ENCODE peak calls at places on chromosomes 6 and 20, in nine cellular contexts. F is A549; O is left lung; D is Peyer's patch; B is activated CD8-positive, alpha-beta T cell treated with anti-CD3 and anti-CD28 coated beads for 36 hours; S is lower lobe of right lung; I is fibroblast of villous mesenchyme; K is breast epithelium; U is upper lobe of right lung. W is an unnamed sample.

GRCh38 chr6:87698618-87699017 is 3.4 kb downstream of the AKIRIN2 start:
- DNase-seq in F (no peak), O (no peak), D (no peak), B (no peak), S (no peak), I (no peak), K (no peak), U (no peak), W (no peak)

GRCh38 chr6:135434095-135434494 is 63.4 kb downstream of the AHI1 start:
- DNase-seq in F (no peak), O (no peak), D (no peak), B (no peak), S (no peak), I (no peak), K (no peak), U (no peak), W (no peak)

GRCh38 chr6:168162366-168162765 is 83.4 kb upstream of the FRMD1 start:
- DNase-seq in F (no peak), O (no peak), D (no peak), B (no peak), S (no peak), I (no peak), K (no peak), U (no peak), W (no peak)

GRCh38 chr6:28673800-28674671 is 148.4 kb downstream of the GPX5 start:
- DNase-seq in F (peak; percentile 79), O (no peak), D (no peak), B (peak; percentile 78), S (no peak), I (peak; percentile 53), K (no peak), U (no peak), W (peak; percentile 75)

GRCh38 chr6:157438611-157439109 is 57.7 kb downstream of the ZDHHC14 start:
- DNase-seq in F (no peak), O (no peak), D (no peak), B (no peak), S (no peak), I (peak; percentile 22), K (no peak), U (no peak), W (no peak)

GRCh38 chr6:106097368-106098231 is 11.5 kb downstream of the PRDM1 start:
- DNase-seq in F (peak; percentile 17), O (no peak), D (peak; percentile 71), B (peak; percentile 68), S (no peak), I (peak; percentile 75), K (no peak), U (no peak), W (no peak)

GRCh38 chr6:87722831-87723726 is 21.0 kb upstream of the AKIRIN2 start:
- DNase-seq in F (peak; percentile 94), O (peak; percentile 83), D (peak; percentile 41), B (no peak), S (peak; percentile 68), I (peak; percentile 87), K (peak; percentile 65), U (peak; percentile 70), W (no peak)

GRCh38 chr20:3818155-3819151 is 1.9 kb upstream of the AP5S1 start:
- DNase-seq in F (peak; percentile 93), O (no peak), D (no peak), B (no peak), S (peak; percentile 72), I (peak; percentile 85), K (peak; percentile 67), U (no peak), W (no peak)

GRCh38 chr20:35762461-35762860 is 9.4 kb upstream of the PHF20 start:
- DNase-seq in F (no peak), O (no peak), D (no peak), B (no peak), S (no peak), I (no peak), K (no peak), U (no peak), W (no peak)

GRCh38 chr6:36642913-36643817 is 35.3 kb upstream of the CDKN1A start:
- DNase-seq in F (peak; percentile 73), O (no peak), D (peak; percentile 43), B (no peak), S (peak; percentile 58), I (peak; percentile 90), K (peak; percentile 86), U (no peak), W (no peak)

GRCh38 chr20:41247523-41248370 is 69.8 kb downstream of the ZHX3 start:
- DNase-seq in F (no peak), O (no peak), D (no peak), B (no peak), S (no peak), I (no peak), K (no peak), U (no peak), W (no peak)

GRCh38 chr6:68777956-68778355 is 142.9 kb downstream of the ADGRB3 start:
- DNase-seq in F (no peak), O (no peak), D (no peak), B (no peak), S (no peak), I (no peak), K (no peak), U (no peak), W (no peak)

GRCh38 chr20:47262365-47263013 is 94.0 kb downstream of the ZMYND8 start:
- DNase-seq in F (no peak), O (no peak), D (peak; percentile 41), B (no peak), S (no peak), I (no peak), K (no peak), U (no peak), W (no peak)

DNA sequence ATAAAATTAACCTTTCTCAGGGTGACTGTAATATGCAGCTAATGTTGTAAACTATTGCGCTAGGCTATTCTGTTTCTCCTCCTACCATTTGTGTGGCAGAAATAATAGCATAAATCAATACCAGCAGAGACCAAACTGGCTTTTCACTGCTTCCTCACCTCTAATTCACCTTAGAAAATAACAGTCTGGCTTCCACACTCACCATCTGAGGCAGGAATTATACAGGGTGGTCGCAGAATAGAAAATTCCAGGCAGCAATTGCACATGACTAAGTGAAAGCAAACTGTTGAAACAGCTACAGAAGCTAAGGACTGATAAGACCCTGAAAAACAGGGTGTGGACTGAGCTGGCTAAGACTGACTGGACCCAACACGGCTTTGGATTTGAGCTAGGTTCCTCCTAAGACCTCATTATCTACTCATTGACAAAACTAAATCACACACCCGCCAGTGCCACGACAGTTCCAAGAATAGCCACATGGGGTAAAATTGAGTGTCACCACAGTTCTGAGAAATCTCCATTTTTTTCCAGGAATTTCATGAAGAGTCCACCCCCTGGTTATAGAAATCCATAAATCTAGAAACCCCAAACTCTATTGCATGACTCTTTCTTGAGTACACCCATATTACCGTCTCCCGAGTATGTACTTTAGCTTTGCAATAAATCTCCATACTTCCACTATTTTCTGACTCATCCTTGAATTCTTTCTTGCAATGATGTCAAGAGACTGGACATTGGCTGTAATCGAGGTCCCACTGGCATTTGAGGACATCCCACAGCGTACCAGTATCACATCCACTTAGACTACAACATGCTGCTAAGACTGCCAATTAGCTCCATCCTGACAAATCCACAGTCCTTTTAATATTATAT is 60.9 kb upstream of the KCNQ5 start:
- DNase-seq in F (no peak), O (no peak), D (no peak), B (peak; percentile 24), S (no peak), I (no peak), K (no peak), U (no peak), W (no peak)
- TF ChIP-seq CTCF in F (no peak), O (no peak), D (no peak), B (peak; percentile 21), S (no peak), I (no peak), K (no peak), U (no peak), W (peak; percentile 51)

DNA sequence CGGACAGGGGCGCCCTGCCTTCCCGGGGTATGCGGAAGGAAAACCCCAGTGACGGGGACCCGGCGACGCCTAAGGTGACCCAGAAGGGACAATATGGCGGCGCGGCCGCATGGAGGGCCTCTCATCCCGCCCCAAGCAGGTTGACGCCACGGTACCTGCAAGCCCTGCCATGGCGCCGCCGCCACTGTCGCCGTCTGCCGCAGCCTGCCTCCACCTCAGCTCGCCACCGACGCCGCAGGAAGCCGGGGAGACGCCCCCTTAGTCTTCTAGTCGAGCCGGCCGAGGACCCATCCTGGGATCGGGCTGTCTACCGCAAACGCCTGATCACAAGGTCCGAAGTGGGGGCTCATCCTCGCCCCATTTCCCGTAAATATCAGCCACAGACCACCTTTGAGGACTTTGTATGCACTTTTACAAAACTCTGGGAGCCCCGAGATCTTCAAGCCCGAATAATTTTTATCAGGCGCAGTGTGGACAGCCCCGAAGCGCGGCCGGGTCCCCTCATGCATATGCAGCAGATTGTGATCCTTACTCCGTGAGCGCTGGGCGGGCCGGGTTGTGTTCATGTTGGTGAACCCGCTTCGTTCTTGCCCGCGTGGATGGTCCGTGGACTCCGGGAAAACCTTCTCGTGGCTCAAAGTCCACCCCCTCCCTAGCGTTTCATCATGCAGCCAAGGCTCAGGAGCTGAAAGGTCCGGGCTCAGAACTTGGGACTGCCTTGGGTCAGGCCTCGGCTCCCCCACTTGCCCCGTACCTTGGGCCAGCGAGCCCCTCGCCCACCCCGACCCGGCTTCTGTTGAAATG is at the start of gene BLCAP:
- DNase-seq in F (peak; percentile 90), O (peak; percentile 96), D (peak; percentile 92), B (peak; percentile 94), S (peak; percentile 95), I (peak; percentile 90), K (peak; percentile 82), U (peak; percentile 95), W (peak; percentile 87)
- TF ChIP-seq CTCF in F (no peak), O (no peak), D (no peak), B (no peak), S (no peak), I (no peak), K (no peak), U (no peak), W (no peak)

GRCh38 chr6:93417421-93417996 is 1.9 kb downstream of the EPHA7 start:
- DNase-seq in F (peak; percentile 19), O (no peak), D (no peak), B (no peak), S (peak; percentile 23), I (no peak), K (no peak), U (no peak), W (peak; percentile 64)
- TF ChIP-seq CTCF in F (no peak), O (no peak), D (no peak), B (no peak), S (no peak), I (no peak), K (no peak), U (no peak), W (peak; percentile 49)

DNA sequence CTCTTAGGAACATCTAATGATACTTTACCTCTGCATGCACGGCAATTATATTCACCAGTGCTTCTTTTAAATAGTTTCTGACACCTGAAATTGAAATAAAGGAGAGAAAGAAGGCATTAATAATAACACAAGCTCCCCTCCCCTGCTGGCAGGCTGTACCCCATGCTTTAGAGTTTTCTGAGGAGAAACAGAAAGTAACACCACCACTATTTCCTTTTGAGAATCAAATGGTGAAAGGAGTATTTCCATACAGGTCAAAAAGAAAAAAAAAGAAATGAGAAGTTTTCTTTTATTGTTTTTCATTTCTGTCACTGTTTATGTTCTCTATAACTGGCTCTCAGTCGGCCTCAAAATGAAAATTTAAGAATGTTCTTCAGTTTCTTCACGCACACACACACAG is 108.1 kb downstream of the IRF4 start:
- DNase-seq in F (no peak), O (no peak), D (no peak), B (peak; percentile 67), S (no peak), I (no peak), K (no peak), U (no peak), W (no peak)
- TF ChIP-seq CTCF in F (no peak), O (no peak), D (no peak), B (no peak), S (no peak), I (no peak), K (no peak), U (no peak), W (no peak)